ENCODE peak calls at places on chromosome 20, in eight cellular contexts. S is brain microvascular endothelial cell, O is left ventricle myocardium inferior, R is IMR-90, G is heart right ventricle, W is A549, B is astrocyte of the spinal cord, C is BJ. U is an unnamed sample.

GRCh38 chr20:51272392-51272791 is 249.5 kb upstream of the KCNG1 start:
- DNase-seq in G (no peak), C (no peak), O (no peak), W (no peak), B (peak), R (peak), S (peak), U (no peak)

GRCh38 chr20:17648782-17649730 is 33.0 kb downstream of the RRBP1 start:
- DNase-seq in O (no peak), W (peak), B (peak), G (peak), C (no peak), S (no peak), R (no peak), U (no peak)

GRCh38 chr20:61441537-61441936 is 189.5 kb downstream of the CDH4 start:
- DNase-seq in S (no peak), W (no peak), C (no peak), B (no peak), G (no peak), R (no peak), O (no peak), U (no peak)

GRCh38 chr20:38217791-38218565 is 42.6 kb downstream of the KIAA1755 start:
- DNase-seq in O (peak), C (peak), B (peak), R (peak), W (peak), S (peak), G (peak), U (peak)

GRCh38 chr20:40160151-40160550 is 528.9 kb downstream of the MAFB start:
- DNase-seq in C (no peak), G (peak), O (peak), S (peak), B (peak), W (peak), R (peak), U (peak)

GRCh38 chr20:1107176-1107575 is 11.2 kb upstream of the PSMF1 start:
- DNase-seq in W (no peak), C (no peak), O (no peak), R (no peak), G (no peak), B (no peak), S (no peak), U (no peak)

GRCh38 chr20:699811-700338 is 24.3 kb upstream of the SCRT2 start:
- DNase-seq in R (no peak), B (no peak), G (peak), O (peak), C (no peak), S (no peak), W (no peak), U (no peak)

GRCh38 chr20:5410450-5410849 is 93.7 kb upstream of the PROKR2 start:
- DNase-seq in G (no peak), B (no peak), R (no peak), O (no peak), C (no peak), S (no peak), W (no peak), U (no peak)

GRCh38 chr20:51026317-51026716 is 3.4 kb upstream of the KCNG1 start:
- DNase-seq in B (no peak), W (no peak), G (no peak), C (no peak), O (no peak), R (no peak), S (no peak), U (no peak)

GRCh38 chr20:15702161-15702560 is 871.1 kb downstream of the KIF16B start:
- DNase-seq in W (no peak), B (peak), G (no peak), R (peak), S (peak), O (no peak), C (no peak), U (no peak)

GRCh38 chr20:47220161-47220582 is 136.3 kb downstream of the ZMYND8 start:
- DNase-seq in G (peak), S (no peak), W (peak), R (no peak), B (no peak), C (no peak), O (no peak), U (no peak)

GRCh38 chr20:38997622-38998021 is 35.5 kb downstream of the DHX35 start:
- DNase-seq in O (no peak), G (no peak), W (no peak), B (no peak), C (no peak), S (no peak), R (no peak), U (no peak)

GRCh38 chr20:45229264-45230056 is 8.3 kb downstream of the SEMG2 start:
- DNase-seq in S (no peak), C (no peak), W (peak), R (no peak), G (peak), O (no peak), B (no peak), U (no peak)

GRCh38 chr20:47031821-47032220 is 137.2 kb downstream of the EYA2 start:
- DNase-seq in W (no peak), R (no peak), O (no peak), C (no peak), G (no peak), B (no peak), S (no peak), U (no peak)

GRCh38 chr20:15986690-15987089 is 586.6 kb downstream of the KIF16B start:
- DNase-seq in S (no peak), O (no peak), R (no peak), B (no peak), W (no peak), C (no peak), G (no peak), U (no peak)

GRCh38 chr20:11783102-11783861 is 134.4 kb upstream of the BTBD3 start:
- DNase-seq in C (no peak), G (no peak), B (no peak), R (no peak), O (no peak), W (no peak), S (no peak), U (no peak)

GRCh38 chr20:60403105-60403741 is 445.0 kb downstream of the CDH26 start:
- DNase-seq in S (no peak), W (no peak), C (no peak), G (no peak), B (peak), R (no peak), O (no peak), U (no peak)

GRCh38 chr20:43379239-43379917 is 78.3 kb upstream of the SRSF6 start:
- DNase-seq in S (peak), C (peak), O (no peak), G (no peak), B (peak), R (peak), W (peak), U (no peak)

GRCh38 chr20:25323486-25324246 is 67.0 kb downstream of the ABHD12 start:
- DNase-seq in R (no peak), C (no peak), W (no peak), B (no peak), O (no peak), S (no peak), G (no peak), U (peak)

GRCh38 chr20:49584418-49585382 is 16.8 kb upstream of the PTGIS start:
- DNase-seq in G (no peak), W (peak), B (no peak), O (no peak), R (no peak), C (no peak), S (no peak), U (no peak)

GRCh38 chr20:41619360-41620115 is 1.4 kb upstream of the CHD6 start:
- DNase-seq in G (no peak), B (peak), O (no peak), S (no peak), W (no peak), R (peak), C (no peak), U (no peak)

GRCh38 chr20:47278907-47279348 is 77.6 kb downstream of the ZMYND8 start:
- DNase-seq in W (peak), O (no peak), R (peak), G (no peak), S (no peak), C (no peak), B (peak), U (no peak)

GRCh38 chr20:62804021-62804631 is 509 bp upstream of the OGFR start:
- DNase-seq in B (no peak), R (no peak), G (no peak), O (no peak), W (no peak), C (no peak), S (no peak), U (peak)
- TF ChIP-seq CTCF in B (no peak), R (no peak), G (no peak), O (no peak), W (no peak), C (peak), S (peak), U (no peak)

GRCh38 chr20:58636396-58636982 is 14.6 kb upstream of the STX16 start:
- DNase-seq in C (no peak), W (no peak), O (no peak), R (no peak), G (no peak), B (no peak), S (no peak), U (no peak)

GRCh38 chr20:58637466-58638198 is 13.5 kb upstream of the STX16 start:
- DNase-seq in W (no peak), G (no peak), R (no peak), B (no peak), O (no peak), S (no peak), C (no peak), U (no peak)

GRCh38 chr20:58634818-58635665 is 16.0 kb upstream of the STX16 start:
- DNase-seq in O (no peak), R (peak), W (no peak), C (no peak), B (no peak), G (no peak), S (no peak), U (peak)

GRCh38 chr20:58638467-58639181 is 12.5 kb upstream of the STX16 start:
- DNase-seq in G (no peak), B (no peak), R (no peak), W (no peak), S (no peak), C (no peak), O (no peak), U (no peak)

DNA sequence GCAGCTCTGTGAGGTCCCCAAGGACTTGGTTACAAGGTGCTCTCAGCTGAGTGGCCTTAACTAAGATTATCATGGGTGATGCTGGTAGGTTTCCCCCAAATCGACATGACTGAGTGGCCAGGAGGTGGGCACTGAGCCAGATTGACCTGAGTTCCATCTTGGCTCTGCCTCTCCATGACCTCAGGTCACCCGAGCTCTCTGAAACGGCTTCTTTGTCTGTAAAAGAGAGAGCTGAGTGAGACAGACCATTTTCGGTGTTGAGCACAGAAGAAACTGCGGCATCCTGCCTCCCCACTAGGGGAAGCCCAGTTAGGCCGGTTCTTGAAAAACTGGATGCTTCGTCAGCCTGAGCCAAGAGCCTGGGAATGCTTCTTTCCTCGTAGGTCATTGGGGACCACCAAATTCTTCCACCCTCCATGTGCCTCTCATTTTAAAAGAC is 14.1 kb upstream of the STX16 start:
- DNase-seq in C (no peak), R (no peak), O (no peak), S (no peak), B (no peak), G (no peak), W (no peak), U (no peak)
- TF ChIP-seq CTCF in C (no peak), R (peak), O (peak), S (peak), B (peak), G (no peak), W (no peak), U (no peak)

DNA sequence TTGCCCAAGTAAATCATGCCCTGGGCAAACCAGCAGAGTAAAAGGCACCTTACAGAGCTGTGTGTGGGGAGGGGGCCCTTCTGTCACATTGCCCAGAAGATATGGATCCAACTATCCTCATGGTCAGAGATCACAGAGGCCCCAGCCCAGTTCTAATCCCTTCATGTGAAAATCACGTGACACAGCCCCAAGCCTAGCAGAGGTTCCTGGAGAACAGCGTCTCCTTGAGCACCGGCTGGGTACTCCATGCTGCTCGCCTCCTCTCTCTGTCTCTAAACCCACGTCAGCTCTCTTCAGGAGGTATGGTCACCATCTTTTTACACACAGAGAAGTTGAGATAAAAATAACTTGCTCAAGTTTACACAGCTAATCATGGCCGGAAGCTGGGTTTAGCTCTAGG is 230.2 kb downstream of the ANKRD60 start:
- DNase-seq in W (no peak), C (no peak), R (no peak), O (no peak), G (no peak), S (no peak), B (no peak), U (no peak)
- TF ChIP-seq CTCF in W (no peak), C (no peak), R (no peak), O (no peak), G (no peak), S (peak), B (no peak), U (no peak)

GRCh38 chr20:53597521-53598120 is 4.0 kb upstream of the ZNF217 start:
- DNase-seq in W (no peak), C (no peak), B (no peak), O (no peak), S (no peak), R (no peak), G (no peak), U (no peak)

GRCh38 chr20:53597085-53597482 is 3.4 kb upstream of the ZNF217 start:
- DNase-seq in R (no peak), C (no peak), S (no peak), W (no peak), O (no peak), G (no peak), B (no peak), U (no peak)

GRCh38 chr20:53599378-53599777 is 5.7 kb upstream of the ZNF217 start:
- DNase-seq in W (no peak), G (no peak), R (no peak), C (no peak), S (no peak), B (no peak), O (no peak), U (no peak)

GRCh38 chr20:53599039-53599362 is 5.4 kb upstream of the ZNF217 start:
- DNase-seq in W (no peak), S (no peak), O (no peak), G (no peak), B (no peak), C (no peak), R (no peak), U (no peak)

DNA sequence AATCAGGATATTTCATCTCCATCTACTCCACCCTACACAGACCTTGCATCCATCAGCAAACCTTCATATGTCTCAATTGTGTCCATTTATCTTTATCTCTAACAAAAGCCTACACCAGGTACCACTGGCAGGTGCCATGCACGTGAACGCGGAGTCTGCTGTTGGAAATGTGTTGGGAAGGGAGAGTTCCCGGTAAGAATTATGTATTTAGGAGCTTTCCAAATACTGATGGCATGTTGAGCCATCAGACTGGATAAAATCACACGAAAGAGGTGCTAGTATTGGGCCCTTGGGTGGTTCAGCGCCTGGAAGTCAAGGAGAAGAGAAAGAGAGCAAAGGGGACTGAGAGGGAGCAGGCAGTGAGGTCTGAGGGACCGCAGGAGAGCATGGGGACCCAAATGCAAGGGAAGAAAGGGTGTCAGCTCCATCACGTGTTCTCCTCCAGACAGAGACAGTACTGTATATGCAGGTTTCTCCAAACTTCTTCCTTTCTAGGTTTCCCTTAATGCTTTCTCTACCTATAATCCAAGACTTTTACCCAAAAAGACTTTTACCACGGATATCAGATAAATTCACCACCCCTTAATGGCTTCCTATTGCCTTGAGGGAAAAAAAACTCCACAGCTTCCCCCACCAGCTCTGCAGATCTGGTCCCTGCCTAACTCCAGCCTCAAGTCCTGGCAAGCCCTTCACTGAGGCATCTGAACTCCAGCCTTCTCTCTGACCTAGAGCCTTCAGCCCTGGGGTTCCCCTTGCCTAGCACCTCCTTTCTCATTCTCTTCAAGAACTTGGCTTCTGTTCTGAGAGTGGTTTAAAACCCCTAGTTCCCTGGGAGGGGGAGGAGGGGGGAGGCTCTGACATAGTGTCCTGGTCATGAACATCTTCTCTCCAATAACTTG is 4.8 kb upstream of the ZNF217 start:
- DNase-seq in O (no peak), C (no peak), B (no peak), W (no peak), R (no peak), G (no peak), S (no peak), U (no peak)
- TF ChIP-seq CTCF in O (no peak), C (no peak), B (no peak), W (no peak), R (no peak), G (no peak), S (no peak), U (no peak)

DNA sequence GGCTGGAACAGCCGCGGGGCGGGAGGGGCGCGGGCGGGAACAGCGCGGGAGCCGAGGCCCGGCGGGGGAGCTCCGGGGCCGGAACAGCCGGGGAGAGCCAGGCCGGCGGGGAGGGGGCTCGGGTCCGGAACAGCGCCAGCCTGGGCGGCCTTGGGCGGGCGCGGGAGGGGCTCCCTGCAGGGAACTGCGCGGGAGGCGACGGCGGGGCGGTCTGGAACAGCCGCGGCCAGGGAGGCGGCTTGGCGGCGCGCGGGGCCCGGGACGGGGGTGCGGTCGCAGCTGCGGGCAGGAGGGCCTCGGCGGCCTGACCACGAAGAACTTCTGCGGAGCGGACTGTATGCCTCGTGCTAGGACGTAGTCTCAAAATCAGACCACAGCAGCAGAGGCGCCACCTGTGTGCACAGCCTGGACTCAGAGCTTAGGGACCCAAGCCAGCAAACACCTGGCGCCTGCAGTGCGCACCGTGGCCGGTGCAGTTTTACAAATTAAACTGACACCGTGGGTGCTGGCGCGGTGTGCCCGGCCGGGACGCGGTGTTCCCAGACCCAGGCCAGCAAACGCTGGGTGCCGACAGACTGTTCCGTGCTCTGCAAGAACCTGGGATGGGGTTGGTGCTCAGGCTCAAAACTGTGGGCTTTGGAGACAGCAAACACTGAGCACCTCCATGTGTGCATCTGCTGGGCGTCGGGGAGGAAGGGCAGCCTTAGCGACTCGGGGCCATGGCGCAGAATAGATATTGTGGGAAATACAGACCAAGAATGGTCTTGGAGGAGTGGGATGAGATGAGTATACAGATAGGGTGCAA is 572 bp downstream of the ZNF341 start:
- DNase-seq in G (peak), C (no peak), B (peak), W (peak), S (peak), R (no peak), O (peak), U (no peak)
- TF ChIP-seq CTCF in G (no peak), C (no peak), B (peak), W (no peak), S (no peak), R (no peak), O (no peak), U (no peak)

DNA sequence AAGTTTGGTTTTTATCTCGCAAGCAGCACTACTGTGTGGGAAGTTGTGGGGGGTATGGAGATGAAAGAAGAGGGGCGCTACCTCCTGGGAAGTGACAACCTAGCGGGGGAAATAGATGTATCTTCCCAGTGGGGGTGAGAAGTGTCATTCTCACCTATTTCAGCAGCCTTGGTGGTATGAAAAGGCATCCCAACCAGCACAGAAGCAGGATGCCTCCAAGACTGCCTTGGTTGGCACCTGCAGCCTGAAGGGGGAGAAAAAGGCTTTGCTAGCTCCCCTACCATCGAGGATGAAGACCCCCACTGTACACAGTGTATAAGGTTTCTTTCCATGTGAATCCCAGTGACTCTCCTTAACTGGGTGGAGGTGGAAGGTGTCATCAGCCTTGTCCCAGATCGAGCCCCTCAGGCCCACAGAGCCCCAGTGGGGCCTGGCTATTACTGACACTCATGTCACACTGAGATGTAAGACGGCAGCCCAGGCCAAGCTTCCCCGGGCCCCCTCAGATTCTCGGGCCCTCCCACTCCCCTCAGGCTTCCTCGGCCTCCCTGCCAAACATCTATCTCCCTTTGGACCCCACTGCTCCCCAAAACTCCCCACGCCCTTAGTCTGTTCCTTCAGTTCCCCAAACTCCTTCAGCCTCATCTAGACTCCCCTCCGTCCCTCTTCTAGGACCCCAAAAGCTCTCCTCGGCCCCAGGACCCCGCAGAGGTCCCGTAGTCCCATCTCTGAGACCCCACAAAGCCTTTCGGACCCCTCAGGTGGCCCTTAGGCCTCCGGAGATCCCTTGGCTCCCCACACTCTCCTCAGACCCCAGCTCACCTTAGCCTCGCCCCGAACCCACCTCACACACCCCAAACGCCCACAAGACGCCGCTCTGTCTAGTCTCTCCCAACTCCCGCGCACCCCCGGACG is 688 bp downstream of the COMMD7 start:
- DNase-seq in G (peak), S (no peak), W (no peak), B (no peak), O (no peak), C (no peak), R (no peak), U (no peak)
- TF ChIP-seq CTCF in G (no peak), S (no peak), W (no peak), B (no peak), O (no peak), C (no peak), R (no peak), U (no peak)